ENCODE peak calls at places on chromosomes 13 and 19, in six cellular contexts. One of them, this sample, is unnamed.

GRCh38 chr13:110388141-110388943 is 81.3 kb downstream of the COL4A2 start:
- DNase-seq in GM23338: peak
- DNase-seq in lung: peak
- DNase-seq in AG08395: peak
- DNase-seq in mucosa of gallbladder: peak
- DNase-seq in uterus: peak
- DNase-seq in this sample: no peak

GRCh38 chr13:29583073-29583785 is 12.3 kb downstream of the SLC7A1 start:
- DNase-seq in GM23338: no peak
- DNase-seq in lung: no peak
- DNase-seq in AG08395: peak
- DNase-seq in mucosa of gallbladder: no peak
- DNase-seq in uterus: no peak
- DNase-seq in this sample: no peak

GRCh38 chr13:40304391-40304790 is 362.1 kb downstream of the FOXO1 start:
- DNase-seq in GM23338: no peak
- DNase-seq in lung: no peak
- DNase-seq in AG08395: no peak
- DNase-seq in mucosa of gallbladder: no peak
- DNase-seq in uterus: no peak
- DNase-seq in this sample: no peak

GRCh38 chr19:19103167-19103566 is 35.1 kb downstream of the TMEM161A start:
- DNase-seq in GM23338: no peak
- DNase-seq in lung: no peak
- DNase-seq in AG08395: no peak
- DNase-seq in mucosa of gallbladder: no peak
- DNase-seq in uterus: no peak
- DNase-seq in this sample: no peak

GRCh38 chr19:11480081-11480926 is 542 bp downstream of the ELAVL3 start:
- DNase-seq in GM23338: peak
- DNase-seq in lung: no peak
- DNase-seq in AG08395: no peak
- DNase-seq in mucosa of gallbladder: no peak
- DNase-seq in uterus: no peak
- DNase-seq in this sample: no peak

GRCh38 chr19:14943601-14944000 is 2.3 kb downstream of the OR7C2 start:
- DNase-seq in GM23338: no peak
- DNase-seq in lung: no peak
- DNase-seq in AG08395: no peak
- DNase-seq in mucosa of gallbladder: no peak
- DNase-seq in uterus: no peak
- DNase-seq in this sample: no peak

GRCh38 chr13:20924758-20925394 is 22.3 kb upstream of the XPO4 start:
- DNase-seq in GM23338: peak
- DNase-seq in lung: peak
- DNase-seq in AG08395: peak
- DNase-seq in mucosa of gallbladder: peak
- DNase-seq in uterus: peak
- DNase-seq in this sample: peak

GRCh38 chr13:72246396-72246795 is 379.4 kb upstream of the DACH1 start:
- DNase-seq in GM23338: no peak
- DNase-seq in lung: no peak
- DNase-seq in AG08395: peak
- DNase-seq in mucosa of gallbladder: no peak
- DNase-seq in uterus: no peak
- DNase-seq in this sample: no peak

GRCh38 chr13:102400619-102401125 is 1.2 kb downstream of the FGF14 start:
- DNase-seq in GM23338: peak
- DNase-seq in lung: peak
- DNase-seq in AG08395: peak
- DNase-seq in mucosa of gallbladder: no peak
- DNase-seq in uterus: peak
- DNase-seq in this sample: no peak

GRCh38 chr13:39602614-39603366 is at the start of gene LHFPL6:
- DNase-seq in GM23338: peak
- DNase-seq in lung: peak
- DNase-seq in AG08395: peak
- DNase-seq in mucosa of gallbladder: peak
- DNase-seq in uterus: peak
- DNase-seq in this sample: peak

This sample was measured in COLO829.